ENCODE peak calls at places on chromosomes 6 and 20, in six cellular contexts. C is mammary epithelial cell, M is hepatocyte, P is RWPE1, F is osteoblast, K is ovary. U is an unnamed sample.

GRCh38 chr20:37390891-37391525 is 45.1 kb downstream of the SRC start:
- DNase-seq in C (no peak), M (no peak), P (no peak), F (peak; percentile 75), K (peak; percentile 37), U (no peak)

GRCh38 chr6:146913842-146914562 is 290.2 kb upstream of the STXBP5 start:
- DNase-seq in C (peak; percentile 92), M (peak; percentile 91), P (peak; percentile 76), F (peak; percentile 81), K (peak; percentile 73), U (peak; percentile 57)

GRCh38 chr6:52263709-52264320 is 19.5 kb upstream of the IL17F start:
- DNase-seq in C (peak; percentile 33), M (peak; percentile 75), P (peak; percentile 60), F (peak; percentile 72), K (peak; percentile 71), U (peak; percentile 58)

GRCh38 chr20:61173966-61174725 is 77.9 kb upstream of the CDH4 start:
- DNase-seq in C (peak; percentile 65), M (no peak), P (no peak), F (no peak), K (no peak), U (no peak)

GRCh38 chr6:167272618-167273379 is 18.3 kb upstream of the UNC93A start:
- DNase-seq in C (no peak), M (no peak), P (no peak), F (no peak), K (no peak), U (no peak)

GRCh38 chr6:7787137-7787575 is 61.3 kb downstream of the BMP6 start:
- DNase-seq in C (peak; percentile 24), M (peak; percentile 13), P (peak; percentile 32), F (peak; percentile 51), K (peak; percentile 44), U (peak; percentile 74)

GRCh38 chr20:38002422-38002821 is 30.8 kb downstream of the TTI1 start:
- DNase-seq in C (no peak), M (no peak), P (no peak), F (no peak), K (no peak), U (no peak)

GRCh38 chr6:110357696-110358535 is at the start of gene METTL24:
- DNase-seq in C (no peak), M (peak; percentile 77), P (no peak), F (peak; percentile 76), K (peak; percentile 72), U (peak; percentile 31)

GRCh38 chr6:21914121-21914973 is 320.8 kb downstream of the SOX4 start:
- DNase-seq in C (peak; percentile 61), M (peak; percentile 51), P (no peak), F (no peak), K (no peak), U (peak; percentile 84)

GRCh38 chr6:122558027-122558426 is 52.2 kb upstream of the PKIB start:
- DNase-seq in C (no peak), M (no peak), P (no peak), F (no peak), K (no peak), U (no peak)

GRCh38 chr6:96032646-96033045 is 16.9 kb downstream of the FUT9 start:
- DNase-seq in C (no peak), M (no peak), P (no peak), F (no peak), K (no peak), U (no peak)

GRCh38 chr6:90467546-90467945 is 119.3 kb downstream of the MAP3K7 start:
- DNase-seq in C (peak; percentile 28), M (no peak), P (no peak), F (no peak), K (no peak), U (no peak)

DNA sequence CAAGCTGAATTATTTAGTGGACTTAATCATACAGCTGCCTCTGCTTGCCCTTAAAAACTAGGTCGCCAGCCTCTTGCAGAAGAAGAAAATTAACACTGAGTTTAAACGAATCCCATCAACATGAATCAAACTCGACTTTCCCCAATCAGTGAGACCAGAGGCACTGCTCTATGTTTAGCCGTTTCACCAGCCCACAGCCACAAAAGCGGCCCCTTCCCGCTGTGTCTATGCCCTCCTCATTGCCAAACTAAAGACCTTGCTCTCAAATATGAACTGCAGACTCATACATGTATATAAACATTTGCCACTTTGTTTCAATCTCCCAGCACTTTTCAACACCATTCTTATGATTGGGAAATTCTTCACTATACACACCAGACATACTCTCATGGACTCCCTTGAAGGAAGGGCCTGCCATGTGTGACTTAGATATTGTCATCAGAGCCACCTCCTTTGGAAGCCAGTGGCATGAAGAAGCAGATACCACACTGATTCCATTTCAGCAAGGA is 105.8 kb upstream of the ADGRF1 start:
- DNase-seq in C (no peak), M (no peak), P (no peak), F (no peak), K (no peak), U (no peak)
- H3K27ac ChIP-seq in C (no peak overlapping the region), M (no peak overlapping the region), P (no peak overlapping the region), F (no peak overlapping the region), K (no peak overlapping the region), U (no peak overlapping the region)

DNA sequence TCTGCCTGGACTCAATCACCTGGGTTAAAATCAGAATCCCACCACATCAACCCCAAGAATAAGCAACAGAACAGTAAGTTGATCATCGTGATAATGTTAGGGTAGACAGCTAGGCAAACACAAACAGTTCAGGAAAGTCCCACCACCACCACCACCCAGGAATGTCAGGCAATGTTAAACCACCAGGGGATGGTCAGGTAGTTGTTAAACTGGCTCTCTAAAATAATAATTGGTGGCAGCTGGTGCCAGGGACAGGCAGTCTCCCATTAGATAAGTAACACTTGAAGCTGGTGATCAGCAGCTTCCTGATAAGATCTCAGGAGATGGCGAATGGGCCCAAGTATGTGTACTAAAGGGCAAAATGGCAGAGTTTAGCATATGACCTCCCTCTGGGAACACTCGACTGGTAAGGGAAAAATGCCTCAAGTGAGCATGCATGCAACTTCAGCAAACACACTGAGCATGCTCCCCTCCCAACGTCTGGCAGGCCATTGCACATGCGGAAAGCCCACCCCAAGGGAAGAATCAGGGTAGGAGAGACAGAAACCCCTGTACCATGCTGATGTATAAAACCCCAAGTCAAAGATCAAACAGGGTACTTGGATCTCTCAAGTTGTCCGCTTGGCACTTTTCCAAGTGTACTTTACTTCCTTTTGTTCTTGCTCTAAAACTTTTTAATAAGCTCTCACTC is 66.6 kb downstream of the IPCEF1 start:
- DNase-seq in C (no peak), M (no peak), P (no peak), F (no peak), K (no peak), U (no peak)
- H3K27ac ChIP-seq in C (no peak overlapping the region), M (no peak overlapping the region), P (no peak overlapping the region), F (no peak overlapping the region), K (no peak overlapping the region), U (no peak overlapping the region)

DNA sequence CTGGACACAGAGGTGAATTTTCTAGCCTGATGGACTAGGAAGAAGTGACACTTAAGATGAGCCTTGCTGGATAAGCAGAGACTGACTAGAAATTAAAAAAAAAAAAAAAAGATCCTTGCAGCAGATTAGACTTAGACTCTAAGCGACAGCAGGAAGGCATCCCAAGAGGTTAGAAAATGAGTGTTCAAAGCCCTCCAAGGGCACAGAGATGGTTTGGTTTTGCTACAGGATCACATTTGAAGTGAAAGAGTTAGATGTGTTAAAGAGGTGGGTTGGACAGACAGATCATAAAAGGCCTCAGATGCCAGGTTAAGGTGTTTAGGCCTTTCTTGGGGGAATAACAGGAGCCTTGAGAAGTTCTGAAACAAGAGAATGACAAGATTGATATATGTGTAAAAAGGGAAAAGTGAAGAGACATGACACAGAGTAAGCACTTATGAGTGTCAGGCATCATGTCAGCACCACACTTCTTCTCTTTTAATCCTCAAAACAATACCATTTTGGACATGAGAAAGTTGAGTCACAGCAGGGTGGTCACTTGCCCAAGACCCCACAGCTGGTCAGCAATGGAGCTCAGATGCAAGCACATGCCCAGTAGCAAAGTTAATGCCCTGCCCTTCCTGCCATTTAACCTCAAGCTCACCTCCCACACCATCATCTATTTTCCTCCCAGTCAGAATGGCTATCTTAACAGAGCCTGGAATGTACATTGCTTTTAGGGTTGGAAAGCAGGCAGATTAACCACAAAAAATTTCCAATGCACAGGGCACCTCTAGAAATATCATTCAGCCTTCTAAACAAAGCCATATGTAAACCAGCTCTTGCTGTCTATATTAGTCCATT is 107.3 kb downstream of the FYN start:
- DNase-seq in C (no peak), M (no peak), P (no peak), F (no peak), K (no peak), U (no peak)
- H3K27ac ChIP-seq in C (no peak overlapping the region), M (no peak overlapping the region), P (no peak overlapping the region), F (peak overlapping the region; percentile 52), K (no peak overlapping the region), U (no peak overlapping the region)

GRCh38 chr20:31560900-31561598 is 44.0 kb upstream of the ID1 start:
- DNase-seq in C (peak; percentile 94), M (peak; percentile 66), P (peak; percentile 96), F (peak; percentile 91), K (no peak), U (no peak)

GRCh38 chr20:31562241-31562640 is 42.8 kb upstream of the ID1 start:
- DNase-seq in C (no peak), M (no peak), P (peak; percentile 64), F (peak; percentile 58), K (no peak), U (no peak)

GRCh38 chr20:31560094-31560899 is 44.8 kb upstream of the ID1 start:
- DNase-seq in C (peak; percentile 76), M (peak; percentile 83), P (peak; percentile 76), F (peak; percentile 77), K (peak; percentile 79), U (peak; percentile 64)

GRCh38 chr20:31555203-31555602 is 41.0 kb downstream of the HM13 start:
- DNase-seq in C (no peak), M (no peak), P (no peak), F (peak; percentile 46), K (no peak), U (no peak)

GRCh38 chr20:31559704-31560093 is 45.4 kb upstream of the ID1 start:
- DNase-seq in C (no peak), M (no peak), P (no peak), F (peak; percentile 0), K (no peak), U (no peak)
- H3K27ac ChIP-seq in C (peak overlapping the region; percentile 93), M (peak overlapping the region; percentile 12), P (peak overlapping the region; percentile 93), F (peak overlapping the region; percentile 98), K (no peak overlapping the region), U (no peak overlapping the region)